ENCODE peak calls at places on chromosomes 6 and 20, in five cellular contexts. P is AG04449, O is cardiac muscle cell, E is stomach, F is cardiac fibroblast. T is an unnamed sample.

GRCh38 chr6:3410385-3411360 is 46.2 kb downstream of the SLC22A23 start:
- DNase-seq in O (peak; percentile 87), P (no peak), E (peak; percentile 61), F (peak; percentile 67), T (no peak)

GRCh38 chr20:15045246-15045645 is 707.8 kb upstream of the FLRT3 start:
- DNase-seq in P (no peak), F (peak; percentile 61), E (no peak), O (no peak), T (peak; percentile 69)

GRCh38 chr6:159168536-159169192 is 536 bp upstream of the FNDC1 start:
- DNase-seq in O (peak; percentile 85), P (no peak), F (peak; percentile 53), E (peak; percentile 38), T (no peak)

GRCh38 chr20:10453241-10453640 is 18.1 kb downstream of the SLX4IP start:
- DNase-seq in O (no peak), F (no peak), P (no peak), E (no peak), T (no peak)

GRCh38 chr20:6287471-6287870 is 164.6 kb upstream of the FERMT1 start:
- DNase-seq in F (no peak), O (no peak), E (no peak), P (no peak), T (no peak)

GRCh38 chr6:132298344-132298949 is 102.8 kb downstream of the MOXD1 start:
- DNase-seq in P (no peak), O (peak; percentile 69), F (peak; percentile 67), E (peak; percentile 72), T (no peak)

GRCh38 chr20:24994470-24995368 is 2.2 kb upstream of the APMAP start:
- DNase-seq in P (no peak), F (peak; percentile 82), O (peak; percentile 82), E (peak; percentile 83), T (peak; percentile 17)

GRCh38 chr6:906920-907319 is 214.0 kb upstream of the EXOC2 start:
- DNase-seq in O (no peak), F (no peak), P (peak; percentile 9), E (no peak), T (no peak)

GRCh38 chr6:37982320-37982719 is 162.8 kb downstream of the ZFAND3 start:
- DNase-seq in F (no peak), E (no peak), O (no peak), P (no peak), T (no peak)

GRCh38 chr6:93581371-93581770 is 162.0 kb upstream of the EPHA7 start:
- DNase-seq in O (no peak), P (no peak), E (no peak), F (no peak), T (no peak)

DNA sequence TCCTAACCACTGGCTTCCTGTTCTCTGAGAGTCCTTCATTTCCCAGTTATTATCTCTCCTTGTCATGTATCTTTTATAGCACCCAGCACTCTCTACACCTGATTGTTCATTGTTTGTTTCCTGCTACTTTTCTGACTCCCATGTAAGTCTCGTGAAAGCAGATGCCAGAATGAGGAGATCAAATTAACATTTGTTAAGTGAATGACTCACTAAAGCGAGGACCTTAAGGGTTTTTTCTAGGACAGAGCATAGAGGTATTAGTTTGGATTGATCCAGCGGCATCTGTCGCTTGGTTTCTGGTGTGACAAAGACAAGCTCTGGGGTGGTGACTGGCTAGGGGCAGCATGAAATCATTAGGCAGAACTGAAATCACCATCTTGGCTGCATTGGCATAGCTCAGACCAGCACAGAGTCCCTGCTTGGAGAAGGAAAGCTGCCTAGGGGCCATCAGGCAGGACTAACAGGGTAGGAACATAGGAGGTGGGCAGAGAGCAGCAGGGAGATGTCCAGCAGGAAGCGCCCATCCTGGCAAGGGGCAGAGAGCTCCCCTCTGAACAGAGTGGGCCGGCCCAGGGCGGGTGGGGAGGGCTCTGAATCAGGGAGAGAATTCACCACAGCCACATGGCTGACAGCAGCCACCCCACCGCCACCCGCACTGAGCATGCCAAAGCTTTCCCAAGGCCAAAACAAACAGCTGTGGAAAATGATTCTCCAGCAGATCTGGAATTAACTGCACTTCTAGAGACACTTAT is 97.1 kb upstream of the CEP85L start:
- DNase-seq in O (no peak), P (peak; percentile 3), E (no peak), F (no peak), T (peak; percentile 47)
- H3K4me3 ChIP-seq in O (no peak overlapping the region), P (peak overlapping the region; percentile 37), E (no peak overlapping the region), F (no peak overlapping the region), T (peak overlapping the region; percentile 24)

DNA sequence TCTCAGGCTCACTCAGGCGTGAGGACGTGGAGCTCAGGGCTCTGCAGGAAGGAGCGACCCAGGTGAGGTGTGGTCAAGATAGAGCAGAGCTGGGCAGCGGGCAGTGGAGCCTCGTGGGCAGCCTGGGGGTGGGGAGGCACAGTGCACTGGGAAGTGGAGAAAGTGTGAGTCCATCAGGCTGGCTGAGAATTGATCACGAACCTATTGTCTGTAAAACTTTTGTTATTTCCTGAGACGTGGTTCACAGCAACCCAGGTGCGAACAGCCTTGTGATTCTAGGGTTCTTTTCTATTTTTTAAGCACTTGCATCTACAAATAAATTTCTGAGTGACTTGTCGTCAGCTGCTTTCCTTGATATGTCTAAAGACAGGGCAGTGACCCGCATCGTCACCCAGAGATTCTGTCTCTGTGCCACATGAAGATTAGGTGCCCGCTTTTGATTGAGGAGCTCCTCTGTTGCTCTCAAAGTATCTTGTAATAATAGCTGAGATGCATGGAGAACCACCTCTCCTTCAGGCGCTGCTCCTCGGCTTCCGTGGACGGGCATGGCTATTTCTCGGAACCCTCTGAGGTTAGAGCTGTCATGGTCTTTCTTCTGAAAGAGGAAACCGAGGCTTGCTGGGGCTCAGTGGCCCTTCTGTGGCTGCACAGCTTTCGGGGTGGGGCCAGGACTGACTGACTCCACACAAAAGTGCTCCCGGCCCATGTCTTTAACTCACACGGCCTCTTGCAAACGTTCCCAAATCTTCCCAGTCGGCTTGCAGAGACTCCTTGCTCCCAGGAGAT is 662 bp upstream of the CCR6 start:
- DNase-seq in E (no peak), O (no peak), P (no peak), F (no peak), T (no peak)
- H3K4me3 ChIP-seq in E (no peak overlapping the region), O (no peak overlapping the region), P (no peak overlapping the region), F (no peak overlapping the region), T (no peak overlapping the region)

DNA sequence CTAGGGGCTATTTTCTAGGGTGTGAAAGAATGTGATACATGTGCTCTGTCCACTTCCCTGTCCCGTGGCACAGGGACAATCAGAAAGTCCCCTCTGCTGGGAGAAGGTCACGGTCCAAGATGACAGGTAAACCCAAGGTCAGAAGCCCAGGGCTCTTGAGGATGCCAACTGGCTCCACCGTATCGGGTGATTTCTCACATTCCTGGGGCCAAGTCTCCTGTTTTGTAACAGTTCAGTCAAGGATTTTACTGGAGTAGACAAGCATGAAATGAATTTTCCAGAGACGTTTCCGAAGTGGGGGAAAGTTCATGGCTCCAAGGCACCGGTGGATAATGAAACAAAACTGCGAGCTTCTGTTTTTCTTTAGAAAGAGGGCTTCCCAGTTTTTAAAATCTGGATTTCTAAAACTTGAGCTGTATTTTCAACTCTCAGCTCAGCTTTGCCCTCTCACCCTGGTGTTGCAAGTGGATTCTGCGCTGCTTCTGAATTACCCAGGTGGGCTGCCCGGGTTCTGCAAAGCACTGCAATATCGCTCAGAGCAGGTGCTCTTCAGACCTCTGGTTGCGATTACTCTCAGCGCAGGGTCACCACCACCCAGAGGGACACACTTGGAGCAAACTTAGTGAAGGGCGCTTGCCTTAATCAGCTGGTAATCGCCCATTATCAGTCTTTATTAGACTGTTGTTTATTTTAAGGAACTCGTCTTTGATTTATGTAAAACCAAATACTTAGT is 64.4 kb upstream of the TMEM170B start:
- DNase-seq in E (no peak), F (no peak), P (no peak), O (no peak), T (no peak)
- H3K4me3 ChIP-seq in E (no peak overlapping the region), F (no peak overlapping the region), P (no peak overlapping the region), O (no peak overlapping the region), T (no peak overlapping the region)

DNA sequence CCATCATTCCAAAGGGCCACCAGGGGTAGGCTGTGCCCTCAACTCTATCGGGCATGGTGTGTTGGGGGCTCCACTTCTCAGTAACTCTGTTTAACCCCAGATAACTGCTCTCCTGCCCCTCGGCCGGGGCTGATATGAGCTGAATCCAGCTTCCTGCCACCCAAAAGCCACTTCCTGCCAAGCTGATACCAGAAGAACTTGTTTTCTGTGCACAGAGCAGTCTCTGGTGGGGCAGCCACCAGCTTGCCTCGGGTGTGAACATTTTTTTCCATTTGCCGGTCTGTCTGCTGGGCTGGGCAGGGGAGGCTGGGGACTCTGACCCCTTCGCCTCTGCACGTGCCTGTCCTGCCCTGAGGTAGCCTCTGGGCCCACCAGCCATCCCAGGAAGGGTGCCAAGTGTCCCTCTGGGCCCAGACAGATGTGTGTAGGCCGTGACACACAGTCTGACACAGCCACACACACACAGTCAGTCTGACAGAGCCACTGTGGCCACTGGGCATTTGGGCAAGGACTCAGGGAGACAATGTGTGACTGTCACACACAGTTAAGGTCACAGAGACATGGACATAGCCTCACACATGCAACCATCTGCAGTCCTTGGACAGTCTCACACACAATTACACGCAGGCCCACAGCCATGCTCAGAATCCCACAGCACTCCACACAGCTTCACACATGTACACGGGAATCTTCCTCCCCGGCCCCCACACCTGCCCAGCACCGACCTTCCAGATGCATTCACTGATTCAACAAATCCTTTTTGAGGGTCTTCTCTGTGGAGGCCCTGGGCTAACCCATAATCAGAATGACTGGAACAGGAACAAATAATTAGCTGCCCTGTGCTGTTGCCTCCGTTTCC is 45.1 kb downstream of the NOL4L start:
- DNase-seq in P (no peak), E (peak; percentile 56), F (no peak), O (no peak), T (no peak)
- H3K4me3 ChIP-seq in P (no peak overlapping the region), E (no peak overlapping the region), F (no peak overlapping the region), O (no peak overlapping the region), T (no peak overlapping the region)

GRCh38 chr6:44329858-44330257 is 12.6 kb upstream of the SPATS1 start:
- DNase-seq in O (no peak), P (no peak), F (no peak), E (no peak), T (no peak)

GRCh38 chr6:44335631-44336030 is 6.8 kb upstream of the SPATS1 start:
- DNase-seq in E (no peak), P (no peak), F (no peak), O (no peak), T (no peak)

GRCh38 chr6:44332585-44332984 is 9.9 kb upstream of the SPATS1 start:
- DNase-seq in E (no peak), O (no peak), F (no peak), P (no peak), T (no peak)

GRCh38 chr6:44333273-44333919 is 9.1 kb upstream of the SPATS1 start:
- DNase-seq in P (no peak), F (no peak), E (no peak), O (no peak), T (no peak)

DNA sequence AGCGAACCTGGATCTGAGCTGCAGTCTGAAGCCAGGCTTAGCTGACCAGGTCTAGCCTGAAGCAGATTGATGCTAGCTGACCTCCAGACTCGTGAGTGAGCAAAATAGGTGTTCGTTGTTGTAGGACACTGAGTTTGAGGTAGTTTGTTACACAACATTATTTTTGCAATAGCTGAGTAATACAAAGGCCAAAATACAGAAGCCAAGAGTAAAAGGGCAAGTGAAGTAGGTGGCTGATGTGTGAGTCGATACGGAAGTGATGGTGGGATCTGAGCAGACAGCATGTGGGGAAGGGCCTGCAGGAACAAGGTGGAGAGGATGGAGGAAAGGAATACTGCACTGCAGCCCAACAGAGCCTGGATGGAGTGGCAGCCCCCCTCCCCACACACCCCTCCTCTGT is 8.5 kb upstream of the SPATS1 start:
- DNase-seq in F (no peak), O (no peak), P (no peak), E (no peak), T (no peak)
- H3K4me3 ChIP-seq in F (no peak overlapping the region), O (no peak overlapping the region), P (no peak overlapping the region), E (no peak overlapping the region), T (no peak overlapping the region)

GRCh38 chr6:29537714-29538403 is 21.7 kb downstream of the UBD start:
- DNase-seq in F (no peak), P (no peak), O (no peak), E (no peak), T (no peak)
- H3K4me3 ChIP-seq in F (no peak overlapping the region), P (no peak overlapping the region), O (no peak overlapping the region), E (no peak overlapping the region), T (no peak overlapping the region)